ENCODE peak calls at places on chromosomes 16 and 17, in seven cellular contexts. One of them, this sample, is unnamed. For H3K4me1, the result is how much of the 10 kb centered on the place peaks cover.

GRCh38 chr17:70558821-70559220 is 389.5 kb downstream of the KCNJ2 start:
- DNase-seq in hepatocyte: no peak
- DNase-seq in fibroblast of lung: no peak
- DNase-seq in IMR-90: peak
- DNase-seq in K562: no peak
- DNase-seq in PC-3: peak
- DNase-seq in SK-N-SH: no peak
- DNase-seq in this sample: no peak

GRCh38 chr16:55871411-55872038 is 3.6 kb downstream of the CES5A start:
- DNase-seq in hepatocyte: no peak
- DNase-seq in fibroblast of lung: no peak
- DNase-seq in IMR-90: no peak
- DNase-seq in K562: no peak
- DNase-seq in PC-3: no peak
- DNase-seq in SK-N-SH: no peak
- DNase-seq in this sample: no peak

GRCh38 chr16:27317320-27317719 is 3.5 kb downstream of the IL4R start:
- DNase-seq in hepatocyte: no peak
- DNase-seq in fibroblast of lung: no peak
- DNase-seq in IMR-90: no peak
- DNase-seq in K562: no peak
- DNase-seq in PC-3: no peak
- DNase-seq in SK-N-SH: no peak
- DNase-seq in this sample: no peak

GRCh38 chr17:45341389-45342158 is 24.8 kb upstream of the MAP3K14 start:
- DNase-seq in hepatocyte: peak
- DNase-seq in fibroblast of lung: peak
- DNase-seq in IMR-90: peak
- DNase-seq in K562: peak
- DNase-seq in PC-3: peak
- DNase-seq in SK-N-SH: peak
- DNase-seq in this sample: peak

GRCh38 chr17:39809221-39809620 is 54.9 kb downstream of the IKZF3 start:
- DNase-seq in hepatocyte: no peak
- DNase-seq in fibroblast of lung: no peak
- DNase-seq in IMR-90: no peak
- DNase-seq in K562: no peak
- DNase-seq in PC-3: no peak
- DNase-seq in SK-N-SH: no peak
- DNase-seq in this sample: no peak

GRCh38 chr17:2436516-2436915 is 35.7 kb upstream of the MNT start:
- DNase-seq in hepatocyte: no peak
- DNase-seq in fibroblast of lung: no peak
- DNase-seq in IMR-90: no peak
- DNase-seq in K562: no peak
- DNase-seq in PC-3: no peak
- DNase-seq in SK-N-SH: no peak
- DNase-seq in this sample: no peak

GRCh38 chr16:11964761-11965539 is at the start of gene TNFRSF17:
- DNase-seq in hepatocyte: no peak
- DNase-seq in fibroblast of lung: no peak
- DNase-seq in IMR-90: peak
- DNase-seq in K562: no peak
- DNase-seq in PC-3: no peak
- DNase-seq in SK-N-SH: no peak
- DNase-seq in this sample: no peak

GRCh38 chr16:48385272-48385953 is at the start of gene SIAH1:
- DNase-seq in hepatocyte: peak
- DNase-seq in fibroblast of lung: peak
- DNase-seq in IMR-90: peak
- DNase-seq in K562: peak
- DNase-seq in PC-3: peak
- DNase-seq in SK-N-SH: peak
- DNase-seq in this sample: peak

GRCh38 chr16:67528222-67528869 is at the start of gene RIPOR1:
- DNase-seq in hepatocyte: peak
- DNase-seq in fibroblast of lung: no peak
- DNase-seq in IMR-90: no peak
- DNase-seq in K562: peak
- DNase-seq in PC-3: peak
- DNase-seq in SK-N-SH: peak
- DNase-seq in this sample: peak

GRCh38 chr16:2507052-2507678 is 6.6 kb upstream of the ATP6V0C start:
- DNase-seq in hepatocyte: no peak
- DNase-seq in fibroblast of lung: no peak
- DNase-seq in IMR-90: no peak
- DNase-seq in K562: no peak
- DNase-seq in PC-3: no peak
- DNase-seq in SK-N-SH: no peak
- DNase-seq in this sample: peak

GRCh38 chr17:74715144-74715543 is 2.4 kb upstream of the CD300LF start:
- DNase-seq in hepatocyte: peak
- DNase-seq in fibroblast of lung: no peak
- DNase-seq in IMR-90: no peak
- DNase-seq in K562: peak
- DNase-seq in PC-3: peak
- DNase-seq in SK-N-SH: no peak
- DNase-seq in this sample: peak

GRCh38 chr17:34366529-34367107 is 3.6 kb upstream of the CCL1 start:
- DNase-seq in hepatocyte: no peak
- DNase-seq in fibroblast of lung: no peak
- DNase-seq in IMR-90: no peak
- DNase-seq in K562: no peak
- DNase-seq in PC-3: no peak
- DNase-seq in SK-N-SH: no peak
- DNase-seq in this sample: no peak

GRCh38 chr17:33594000-33594399 is 300.9 kb upstream of the ASIC2 start:
- DNase-seq in hepatocyte: no peak
- DNase-seq in fibroblast of lung: no peak
- DNase-seq in IMR-90: no peak
- DNase-seq in K562: no peak
- DNase-seq in PC-3: no peak
- DNase-seq in SK-N-SH: no peak
- DNase-seq in this sample: no peak

DNA sequence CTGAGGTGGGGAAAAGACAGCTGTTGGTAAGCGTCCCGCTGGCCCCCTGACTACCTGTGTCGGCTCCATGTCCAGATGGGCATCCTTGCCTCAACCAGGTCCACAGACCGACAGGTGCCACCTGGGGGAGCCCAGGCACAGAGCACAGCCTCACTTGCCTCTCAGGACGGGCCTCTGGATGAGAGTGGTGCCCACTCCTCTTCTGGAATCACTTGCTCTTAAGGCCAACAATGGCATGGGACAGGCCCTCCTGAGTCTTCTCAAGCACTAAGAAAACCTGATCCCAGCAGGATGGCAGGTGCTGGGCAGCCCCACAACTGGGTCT is 17.2 kb downstream of the SLC16A3 start:
- DNase-seq in hepatocyte: no peak
- DNase-seq in fibroblast of lung: no peak
- DNase-seq in IMR-90: no peak
- DNase-seq in K562: no peak
- DNase-seq in PC-3: no peak
- DNase-seq in SK-N-SH: no peak
- DNase-seq in this sample: no peak
- H3K27ac ChIP-seq in hepatocyte: peak
- H3K27ac ChIP-seq in fibroblast of lung: no peak
- H3K27ac ChIP-seq in IMR-90: no peak
- H3K27ac ChIP-seq in K562: no peak
- H3K27ac ChIP-seq in PC-3: peak
- H3K27ac ChIP-seq in SK-N-SH: no peak
- H3K27ac ChIP-seq in this sample: peak

GRCh38 chr17:31492206-31492605 is 100.7 kb downstream of the RAB11FIP4 start:
- DNase-seq in hepatocyte: no peak
- DNase-seq in fibroblast of lung: no peak
- DNase-seq in IMR-90: no peak
- DNase-seq in K562: no peak
- DNase-seq in PC-3: no peak
- DNase-seq in SK-N-SH: no peak
- DNase-seq in this sample: no peak

GRCh38 chr17:31490019-31490383 is 98.5 kb downstream of the RAB11FIP4 start:
- DNase-seq in hepatocyte: no peak
- DNase-seq in fibroblast of lung: no peak
- DNase-seq in IMR-90: no peak
- DNase-seq in K562: no peak
- DNase-seq in PC-3: no peak
- DNase-seq in SK-N-SH: no peak
- DNase-seq in this sample: peak

GRCh38 chr17:31492880-31493655 is 101.6 kb downstream of the RAB11FIP4 start:
- DNase-seq in hepatocyte: no peak
- DNase-seq in fibroblast of lung: no peak
- DNase-seq in IMR-90: no peak
- DNase-seq in K562: peak
- DNase-seq in PC-3: no peak
- DNase-seq in SK-N-SH: no peak
- DNase-seq in this sample: peak

GRCh38 chr17:31490991-31491793 is 99.7 kb downstream of the RAB11FIP4 start:
- DNase-seq in hepatocyte: no peak
- DNase-seq in fibroblast of lung: no peak
- DNase-seq in IMR-90: no peak
- DNase-seq in K562: no peak
- DNase-seq in PC-3: no peak
- DNase-seq in SK-N-SH: no peak
- DNase-seq in this sample: peak

DNA sequence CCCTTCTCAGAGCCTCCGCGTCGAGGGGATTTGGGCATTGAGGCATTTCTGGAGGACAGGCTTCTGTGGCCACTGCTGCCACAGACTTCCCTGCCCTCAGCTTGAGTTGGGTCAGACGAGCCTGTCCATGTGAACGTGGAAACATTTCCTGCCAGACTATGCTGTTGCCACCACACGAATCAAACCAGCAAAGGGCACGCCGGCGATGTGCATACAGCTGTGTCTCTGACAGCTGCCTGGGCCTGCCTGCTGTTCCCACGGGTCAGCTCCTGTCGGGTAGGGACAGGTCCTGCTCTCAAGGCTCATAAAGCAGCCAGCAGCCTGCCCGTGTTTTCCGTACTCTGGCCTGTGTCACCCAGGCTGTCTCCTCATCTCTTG is 100.3 kb downstream of the RAB11FIP4 start:
- DNase-seq in hepatocyte: no peak
- DNase-seq in fibroblast of lung: no peak
- DNase-seq in IMR-90: no peak
- DNase-seq in K562: no peak
- DNase-seq in PC-3: no peak
- DNase-seq in SK-N-SH: no peak
- DNase-seq in this sample: peak
- H3K4me2 ChIP-seq in hepatocyte: no peak
- H3K4me2 ChIP-seq in fibroblast of lung: no peak
- H3K4me2 ChIP-seq in IMR-90: no peak
- H3K4me2 ChIP-seq in K562: no peak
- H3K4me2 ChIP-seq in PC-3: no peak
- H3K4me2 ChIP-seq in SK-N-SH: no peak
- H3K4me2 ChIP-seq in this sample: no peak

DNA sequence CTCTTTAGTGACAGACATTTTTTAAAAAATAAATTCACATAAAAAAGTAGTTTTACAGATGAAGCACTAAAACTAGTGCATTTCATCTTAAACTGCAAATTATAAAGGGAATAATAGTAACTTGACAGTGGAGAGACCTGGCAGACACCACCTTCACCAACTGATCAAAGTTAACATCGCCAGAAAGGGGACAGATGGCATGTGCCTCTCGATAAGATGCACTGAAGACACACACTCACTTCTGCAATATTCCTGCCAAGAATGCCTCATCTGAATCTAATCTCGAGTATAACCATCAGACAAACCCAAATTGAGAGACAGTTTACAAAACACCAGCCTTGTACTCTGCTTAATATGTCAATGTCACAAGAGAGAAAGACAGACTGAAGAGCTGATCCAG is 6.8 kb downstream of the DEXI start:
- DNase-seq in hepatocyte: no peak
- DNase-seq in fibroblast of lung: no peak
- DNase-seq in IMR-90: no peak
- DNase-seq in K562: no peak
- DNase-seq in PC-3: no peak
- DNase-seq in SK-N-SH: no peak
- DNase-seq in this sample: no peak
- H3K4me1 ChIP-seq in hepatocyte: under half
- H3K4me1 ChIP-seq in fibroblast of lung: under half
- H3K4me1 ChIP-seq in IMR-90: under half
- H3K4me1 ChIP-seq in K562: under half
- H3K4me1 ChIP-seq in PC-3: under half
- H3K4me1 ChIP-seq in SK-N-SH: half or more
- H3K4me1 ChIP-seq in this sample: under half

DNA sequence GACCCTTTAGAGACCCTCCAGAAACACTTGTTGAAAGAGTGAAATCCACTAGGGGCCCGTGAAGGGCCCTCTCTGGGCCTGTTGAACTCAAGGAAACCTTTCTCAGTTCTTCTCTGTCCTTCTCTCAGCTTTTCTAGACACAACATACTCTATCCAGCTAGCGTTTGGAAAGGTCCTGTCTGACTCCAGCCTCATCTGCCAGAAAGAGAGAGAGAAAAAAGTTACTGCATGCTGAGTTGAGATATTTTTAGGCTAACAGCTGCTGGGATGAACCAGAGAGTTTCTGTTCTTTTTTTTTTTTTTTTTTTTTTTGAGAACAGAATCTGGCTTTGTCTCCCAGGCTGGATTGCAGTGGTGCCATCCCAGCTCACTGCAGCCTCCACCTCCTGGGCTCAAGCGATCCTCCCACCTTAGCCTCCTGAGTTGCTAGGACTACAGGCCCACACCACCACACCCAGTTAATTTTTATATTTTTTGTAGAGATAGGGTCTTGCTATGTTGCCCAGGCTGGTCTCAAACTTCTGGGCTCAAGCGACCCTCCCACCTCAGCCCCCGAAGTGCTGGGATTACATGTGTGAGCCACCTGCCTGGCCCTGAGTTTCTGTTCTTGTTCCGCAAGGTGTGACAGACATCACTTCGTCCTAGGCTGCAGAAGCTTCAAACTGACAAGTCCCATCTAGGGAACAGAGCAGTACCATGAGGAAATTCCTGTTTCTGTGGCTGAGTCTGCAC is 14.9 kb upstream of the TEX2 start:
- DNase-seq in hepatocyte: no peak
- DNase-seq in fibroblast of lung: no peak
- DNase-seq in IMR-90: peak
- DNase-seq in K562: no peak
- DNase-seq in PC-3: no peak
- DNase-seq in SK-N-SH: no peak
- DNase-seq in this sample: no peak
- H3K27ac ChIP-seq in hepatocyte: no peak
- H3K27ac ChIP-seq in fibroblast of lung: no peak
- H3K27ac ChIP-seq in IMR-90: no peak
- H3K27ac ChIP-seq in K562: no peak
- H3K27ac ChIP-seq in PC-3: peak
- H3K27ac ChIP-seq in SK-N-SH: peak
- H3K27ac ChIP-seq in this sample: no peak

GRCh38 chr16:87823146-87823929 is 46.0 kb downstream of the SLC7A5 start:
- DNase-seq in hepatocyte: no peak
- DNase-seq in fibroblast of lung: no peak
- DNase-seq in IMR-90: no peak
- DNase-seq in K562: no peak
- DNase-seq in PC-3: no peak
- DNase-seq in SK-N-SH: no peak
- DNase-seq in this sample: peak
- H3K4me2 ChIP-seq in hepatocyte: no peak
- H3K4me2 ChIP-seq in fibroblast of lung: no peak
- H3K4me2 ChIP-seq in IMR-90: no peak
- H3K4me2 ChIP-seq in K562: no peak
- H3K4me2 ChIP-seq in PC-3: no peak
- H3K4me2 ChIP-seq in SK-N-SH: no peak
- H3K4me2 ChIP-seq in this sample: no peak

This sample was measured in osteoblast.